ENCODE peak calls at places on chromosomes 6 and 20, in nine cellular contexts. Q is activated naive CD4-positive, alpha-beta T cell treated with anti-CD3 and anti-CD28 coated beads, Interleukin-2, amount 10 ng/mL, durations not matched to agents 7 days and 5 days; V is activated T-helper 2 cell treated with anti-CD3 and anti-CD28 coated beads, Interferon-gamma antibody, Interleukin-2, Interleukin-4, amounts not matched to agents 10 μg/mL and 5 μg/mL and 100 μg/mL, durations not matched to agents 14 hours and 24 hours and 36 hours; D is T-helper 22 cell; I is H7; F is ELF-1; Z is LoVo; G is Calu3; J is stimulated activated CD8-positive, alpha-beta memory T cell treated with anti-CD3 and anti-CD28 coated beads, Interleukin-12 subunit alpha, Interleukin-12 subunit beta, amount 100 ng/mL, for 4 hours. U is an unnamed sample.

GRCh38 chr6:33677153-33677660 is 34.3 kb downstream of the UQCC2 start:
- DNase-seq in G (no peak), D (no peak), F (no peak), Z (no peak), J (no peak), I (no peak), V (no peak), Q (no peak), U (no peak)

GRCh38 chr20:13784271-13784892 is 337 bp downstream of the ESF1 start:
- DNase-seq in I (no peak), Q (no peak), F (no peak), Z (peak; percentile 8), J (no peak), D (no peak), G (no peak), V (no peak), U (no peak)

GRCh38 chr6:89615882-89616281 is 22.7 kb downstream of the LYRM2 start:
- DNase-seq in I (no peak), Z (no peak), G (no peak), J (no peak), D (no peak), Q (no peak), V (no peak), F (peak; percentile 39), U (no peak)

GRCh38 chr6:129523814-129524213 is 186.2 kb downstream of the ARHGAP18 start:
- DNase-seq in Z (no peak), V (no peak), Q (no peak), I (no peak), G (no peak), D (no peak), J (no peak), F (no peak), U (no peak)

GRCh38 chr6:12761376-12762115 is 45.0 kb downstream of the PHACTR1 start:
- DNase-seq in I (no peak), Q (no peak), G (no peak), J (no peak), F (no peak), V (no peak), D (no peak), Z (no peak), U (no peak)

GRCh38 chr6:170039156-170040114 is 251.4 kb downstream of the DLL1 start:
- DNase-seq in G (no peak), V (no peak), Z (no peak), J (no peak), Q (no peak), I (no peak), D (no peak), F (no peak), U (no peak)

GRCh38 chr6:112145080-112145573 is 57.7 kb downstream of the FAM229B start:
- DNase-seq in D (no peak), Z (no peak), J (no peak), I (peak; percentile 8), F (peak; percentile 29), G (no peak), V (no peak), Q (no peak), U (no peak)

GRCh38 chr6:30156262-30156599 is 4.8 kb downstream of the TRIM10 start:
- DNase-seq in I (no peak), J (no peak), G (peak; percentile 63), D (no peak), Q (no peak), F (no peak), V (no peak), Z (peak; percentile 88), U (peak; percentile 53)

GRCh38 chr6:15621203-15622044 is 41.4 kb downstream of the DTNBP1 start:
- DNase-seq in Q (no peak), D (no peak), I (peak; percentile 24), V (no peak), J (no peak), Z (no peak), F (peak; percentile 78), G (no peak), U (no peak)

GRCh38 chr6:133130863-133131262 is 110.3 kb upstream of the EYA4 start:
- DNase-seq in Q (no peak), Z (peak; percentile 6), I (no peak), G (peak; percentile 87), J (no peak), F (peak; percentile 63), V (no peak), D (no peak), U (peak; percentile 53)

GRCh38 chr20:7883741-7884140 is 56.5 kb downstream of the HAO1 start:
- DNase-seq in Z (no peak), F (no peak), I (no peak), G (no peak), J (no peak), V (no peak), Q (no peak), D (no peak), U (no peak)

GRCh38 chr20:645318-646106 is 7.5 kb downstream of the SRXN1 start:
- DNase-seq in Z (peak; percentile 52), D (peak; percentile 9), I (peak; percentile 95), F (peak; percentile 94), J (peak; percentile 29), G (peak; percentile 76), V (peak; percentile 68), Q (peak; percentile 77), U (peak; percentile 75)

GRCh38 chr6:108009894-108010293 is 51.9 kb upstream of the SEC63 start:
- DNase-seq in J (no peak), D (no peak), I (no peak), G (no peak), F (no peak), Z (no peak), V (no peak), Q (no peak), U (no peak)

GRCh38 chr6:124470803-124471202 is 491.4 kb upstream of the RNF217 start:
- DNase-seq in D (no peak), V (no peak), Z (no peak), G (no peak), F (no peak), J (no peak), I (no peak), Q (no peak), U (no peak)

GRCh38 chr6:129665555-129665954 is 44.4 kb downstream of the ARHGAP18 start:
- DNase-seq in Q (no peak), F (no peak), V (no peak), G (no peak), I (no peak), D (no peak), Z (no peak), J (no peak), U (peak; percentile 42)

GRCh38 chr6:20699402-20699801 is 165.1 kb downstream of the CDKAL1 start:
- DNase-seq in G (no peak), F (no peak), Q (no peak), J (no peak), V (no peak), Z (no peak), D (no peak), I (no peak), U (peak; percentile 69)

GRCh38 chr20:47352332-47353223 is 3.9 kb downstream of the ZMYND8 start:
- DNase-seq in F (no peak), Q (no peak), J (no peak), I (no peak), Z (no peak), D (no peak), V (no peak), G (peak; percentile 47), U (peak; percentile 93)

GRCh38 chr20:32028647-32029372 is 18.6 kb downstream of the CCM2L start:
- DNase-seq in D (no peak), I (peak; percentile 62), G (no peak), J (no peak), Q (no peak), F (peak; percentile 67), V (no peak), Z (no peak), U (no peak)

GRCh38 chr6:20610636-20611200 is 76.5 kb downstream of the CDKAL1 start:
- DNase-seq in Q (no peak), F (no peak), J (no peak), V (no peak), I (no peak), Z (no peak), D (no peak), G (no peak), U (no peak)

GRCh38 chr20:30922129-30922528 is 335.3 kb upstream of the DEFB115 start:
- DNase-seq in D (no peak), J (no peak), Z (no peak), G (no peak), I (peak; percentile 32), Q (no peak), V (no peak), F (no peak), U (no peak)

GRCh38 chr6:153207617-153208016 is 76.5 kb upstream of the RGS17 start:
- DNase-seq in Z (no peak), D (no peak), J (no peak), I (no peak), Q (no peak), F (no peak), V (no peak), G (no peak), U (no peak)

GRCh38 chr20:8427419-8428065 is 295.5 kb downstream of the PLCB1 start:
- DNase-seq in Z (no peak), G (no peak), D (no peak), V (no peak), Q (no peak), J (no peak), F (no peak), I (no peak), U (no peak)

GRCh38 chr6:113050979-113051378 is 703.8 kb downstream of the RFPL4B start:
- DNase-seq in D (no peak), J (no peak), V (no peak), Q (no peak), Z (no peak), I (peak; percentile 0), G (no peak), F (peak; percentile 60), U (no peak)

GRCh38 chr6:161417712-161418457 is 144.0 kb upstream of the AGPAT4 start:
- DNase-seq in D (no peak), Z (no peak), Q (no peak), I (peak; percentile 47), G (no peak), J (no peak), F (peak; percentile 90), V (no peak), U (peak; percentile 88)

GRCh38 chr20:54669054-54669390 is 193.6 kb downstream of the DOK5 start:
- DNase-seq in Z (no peak), I (no peak), D (no peak), J (no peak), G (no peak), Q (no peak), F (no peak), V (no peak), U (no peak)

GRCh38 chr20:43193443-43193842 is 3.7 kb upstream of the PTPRT start:
- DNase-seq in G (no peak), Z (no peak), Q (no peak), D (no peak), I (no peak), F (no peak), J (no peak), V (no peak), U (no peak)

GRCh38 chr20:16707674-16708073 is 22.2 kb upstream of the SNRPB2 start:
- DNase-seq in J (no peak), D (no peak), Q (no peak), Z (no peak), F (no peak), V (no peak), G (no peak), I (no peak), U (no peak)

GRCh38 chr6:130369821-130370220 is 4.0 kb downstream of the TMEM200A start:
- DNase-seq in Q (no peak), F (no peak), Z (no peak), D (no peak), G (no peak), V (no peak), I (no peak), J (no peak), U (no peak)

GRCh38 chr6:56807335-56807991 is 147.4 kb upstream of the BEND6 start:
- DNase-seq in I (no peak), J (no peak), F (no peak), V (no peak), D (no peak), Z (peak; percentile 25), Q (no peak), G (no peak), U (no peak)

GRCh38 chr20:21507275-21508229 is 6.3 kb downstream of the NKX2-2 start:
- DNase-seq in I (peak; percentile 67), F (no peak), D (no peak), G (no peak), Q (no peak), Z (no peak), J (no peak), V (no peak), U (no peak)

GRCh38 chr6:157885211-157885788 is 62.3 kb downstream of the SNX9 start:
- DNase-seq in J (no peak), Q (peak; percentile 77), I (no peak), V (peak; percentile 37), F (no peak), G (no peak), Z (no peak), D (peak; percentile 62), U (no peak)